ENCODE peak calls at places on chromosomes 6 and 20, in five cellular contexts. Y is uterus, B is colonic mucosa, G is mesendoderm, P is HCT116. K is an unnamed sample.

GRCh38 chr6:139659711-139660110 is 285.3 kb upstream of the CITED2 start:
- DNase-seq in Y (no peak), B (no peak), G (no peak), P (no peak), K (no peak)

GRCh38 chr6:79802657-79803310 is 144.6 kb downstream of the ELOVL4 start:
- DNase-seq in Y (no peak), B (no peak), G (no peak), P (no peak), K (no peak)

GRCh38 chr6:150025201-150025917 is at the start of gene RAET1L:
- DNase-seq in Y (peak; percentile 35), B (peak; percentile 75), G (no peak), P (peak; percentile 65), K (no peak)

GRCh38 chr6:34792605-34793500 is 970 bp downstream of the BLTP3A start:
- DNase-seq in Y (peak; percentile 29), B (peak; percentile 35), G (peak; percentile 71), P (no peak), K (no peak)

GRCh38 chr6:12039540-12040459 is 27.7 kb downstream of the HIVEP1 start:
- DNase-seq in Y (no peak), B (no peak), G (no peak), P (no peak), K (no peak)

GRCh38 chr6:143901885-143902708 is 37.8 kb downstream of the ZC2HC1B start:
- DNase-seq in Y (peak; percentile 65), B (peak; percentile 33), G (peak; percentile 55), P (no peak), K (no peak)

GRCh38 chr6:56902551-56903464 is 52.1 kb upstream of the BEND6 start:
- DNase-seq in Y (peak; percentile 59), B (peak; percentile 30), G (peak; percentile 28), P (no peak), K (peak; percentile 24)

GRCh38 chr6:67759001-67759400 is 876.1 kb upstream of the ADGRB3 start:
- DNase-seq in Y (no peak), B (no peak), G (no peak), P (no peak), K (no peak)

GRCh38 chr20:4195499-4195898 is 180.1 kb upstream of the RNF24 start:
- DNase-seq in Y (no peak), B (no peak), G (peak; percentile 60), P (no peak), K (no peak)

GRCh38 chr6:136728976-136729515 is 63.2 kb downstream of the MAP3K5 start:
- DNase-seq in Y (no peak), B (no peak), G (no peak), P (no peak), K (no peak)

GRCh38 chr6:150250826-150251225 is 108.0 kb downstream of the PPP1R14C start:
- DNase-seq in Y (no peak), B (no peak), G (peak; percentile 29), P (no peak), K (no peak)

GRCh38 chr20:4445780-4446179 is 275.9 kb upstream of the PRND start:
- DNase-seq in Y (no peak), B (no peak), G (no peak), P (no peak), K (no peak)

GRCh38 chr6:108998460-108998859 is 96.2 kb downstream of the SESN1 start:
- DNase-seq in Y (no peak), B (no peak), G (no peak), P (no peak), K (no peak)

GRCh38 chr6:146871613-146872465 is 273.1 kb downstream of the ADGB start:
- DNase-seq in Y (no peak), B (no peak), G (no peak), P (no peak), K (no peak)

GRCh38 chr6:15659181-15659580 is 3.6 kb downstream of the DTNBP1 start:
- DNase-seq in Y (no peak), B (no peak), G (no peak), P (no peak), K (no peak)

GRCh38 chr6:52724041-52724405 is 39.3 kb downstream of the GSTA2 start:
- DNase-seq in Y (no peak), B (no peak), G (no peak), P (no peak), K (no peak)

GRCh38 chr6:38973178-38974057 is 75.2 kb upstream of the GLP1R start:
- DNase-seq in Y (no peak), B (no peak), G (peak; percentile 68), P (peak; percentile 72), K (peak; percentile 31)

DNA sequence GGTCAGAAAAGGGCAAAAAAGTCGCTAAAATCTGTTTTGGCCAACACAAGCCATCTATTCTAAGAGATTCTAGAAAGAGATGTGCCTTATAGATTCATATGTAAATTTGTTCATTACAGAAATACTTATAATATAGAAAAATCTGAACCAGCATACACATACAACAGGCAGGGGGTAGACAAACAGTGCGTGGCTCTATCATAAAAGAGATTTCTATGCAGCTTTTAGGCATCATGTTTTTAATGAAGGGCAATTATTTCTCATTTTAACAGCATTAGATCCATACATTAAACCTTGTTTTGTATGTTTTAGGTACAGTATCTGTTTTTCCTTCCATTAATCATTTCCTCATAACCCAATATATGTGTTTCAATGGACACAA is 664 bp downstream of the BTN3A3 start:
- DNase-seq in Y (no peak), B (no peak), G (no peak), P (no peak), K (no peak)
- H3K27ac ChIP-seq in Y (peak overlapping the region; percentile 90), B (peak overlapping the region; percentile 80), G (no peak overlapping the region), P (no peak overlapping the region), K (peak overlapping the region; percentile 99)

GRCh38 chr6:3749390-3749978 is 2.0 kb downstream of the PXDC1 start:
- DNase-seq in Y (no peak), B (peak; percentile 69), G (no peak), P (no peak), K (no peak)
- H3K4me3 ChIP-seq in Y (peak overlapping the region; percentile 51), B (peak overlapping the region; percentile 64), G (no peak overlapping the region), P (no peak overlapping the region), K (no peak overlapping the region)

DNA sequence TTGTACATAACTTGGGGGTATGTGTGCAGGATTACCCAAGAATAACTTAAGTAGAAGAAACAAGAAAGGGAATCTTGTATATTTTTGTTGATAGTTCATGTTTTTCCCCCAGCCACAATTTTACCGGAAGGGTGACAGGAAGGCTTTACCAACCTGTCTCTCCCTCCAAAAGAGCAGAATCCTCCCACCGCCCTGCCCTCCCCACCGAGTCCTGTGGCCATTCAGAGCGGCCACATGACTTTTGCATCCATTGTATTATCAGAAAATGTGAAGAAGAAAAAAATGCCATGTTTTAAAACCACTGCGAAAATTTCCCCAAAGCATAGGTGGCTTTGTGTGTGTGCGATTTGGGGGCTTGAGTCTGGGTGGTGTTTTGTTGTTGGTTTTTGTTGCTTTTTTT is 22.0 kb downstream of the PRDM1 start:
- DNase-seq in Y (no peak), B (no peak), G (no peak), P (no peak), K (no peak)
- H3K4me1 ChIP-seq in Y (no peaks in the 10 kb centered on the region), B (peaks cover 5% of the 10 kb centered on the region), G (peaks cover 5% of the 10 kb centered on the region), P (peaks cover 12% of the 10 kb centered on the region), K (peaks cover 43% of the 10 kb centered on the region)

GRCh38 chr20:36460648-36461599 is 80.4 kb upstream of the MYL9 start:
- DNase-seq in Y (peak; percentile 91), B (peak; percentile 94), G (peak; percentile 96), P (peak; percentile 75), K (peak; percentile 86)
- H3K27ac ChIP-seq in Y (peak overlapping the region; percentile 93), B (peak overlapping the region; percentile 88), G (peak overlapping the region; percentile 49), P (peak overlapping the region; percentile 76), K (peak overlapping the region; percentile 85)

DNA sequence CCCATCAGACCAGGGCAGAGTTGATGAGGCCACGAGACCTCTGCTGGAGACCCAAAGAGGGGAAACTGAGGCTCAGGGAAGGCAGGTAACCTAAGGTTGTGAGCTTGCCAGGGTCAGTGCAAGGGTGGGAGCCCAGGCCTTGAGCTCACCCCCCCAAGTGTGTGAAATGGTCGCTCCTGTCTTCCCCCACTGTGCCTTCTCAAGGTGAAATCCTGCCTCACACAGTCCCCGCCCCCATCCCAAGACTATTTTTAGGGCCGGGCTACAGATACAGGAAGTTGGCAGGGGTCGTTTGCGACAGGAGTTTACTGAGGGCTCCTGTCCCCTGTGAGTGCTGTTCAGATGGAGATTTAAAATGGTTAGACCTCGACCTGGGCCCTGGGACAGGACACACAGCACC is 18.7 kb upstream of the GATA5 start:
- DNase-seq in Y (no peak), B (no peak), G (no peak), P (no peak), K (no peak)
- H3K4me3 ChIP-seq in Y (no peak overlapping the region), B (no peak overlapping the region), G (no peak overlapping the region), P (no peak overlapping the region), K (no peak overlapping the region)

GRCh38 chr6:125271486-125272159 is 30.1 kb downstream of the HDDC2 start:
- DNase-seq in Y (no peak), B (no peak), G (no peak), P (no peak), K (no peak)
- H3K4me1 ChIP-seq in Y (no peaks in the 10 kb centered on the region), B (no peaks in the 10 kb centered on the region), G (no peaks in the 10 kb centered on the region), P (peaks cover 14% of the 10 kb centered on the region), K (no peaks in the 10 kb centered on the region)

DNA sequence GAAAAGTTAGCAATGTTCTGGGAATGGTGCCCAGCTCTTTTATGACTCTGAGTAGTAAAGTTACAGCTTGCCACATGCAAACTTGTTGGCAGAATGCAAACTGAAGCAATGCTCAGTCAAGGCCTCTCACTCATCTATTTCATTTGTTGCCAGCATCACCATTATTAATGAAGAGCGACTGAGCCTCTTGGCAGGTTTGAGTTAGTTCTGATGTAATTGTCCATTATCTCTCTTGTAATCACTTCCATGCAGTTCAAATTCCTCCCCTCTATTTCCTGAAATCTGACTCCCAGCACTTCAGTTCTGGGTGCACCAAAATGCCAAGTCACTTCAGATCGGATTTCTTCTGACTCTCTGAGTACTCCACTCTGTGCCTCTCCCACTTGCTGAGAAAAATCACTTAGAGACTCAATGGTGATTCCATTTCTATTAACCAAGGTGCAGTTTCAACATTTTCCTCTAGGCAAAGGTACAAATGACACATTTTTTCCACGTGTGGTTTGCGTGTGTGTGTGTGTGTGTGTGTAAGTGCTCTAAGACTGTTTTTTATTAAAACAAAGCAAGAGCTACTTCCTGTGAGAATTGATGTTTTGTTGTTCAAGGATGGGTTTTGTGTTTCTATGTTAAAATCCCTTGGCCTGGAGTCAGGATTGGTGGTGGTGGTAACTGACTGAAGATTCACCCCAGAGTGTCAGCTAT is 154.2 kb upstream of the STMND1 start:
- DNase-seq in Y (peak; percentile 24), B (peak; percentile 33), G (peak; percentile 93), P (peak; percentile 36), K (no peak)
- H3K27ac ChIP-seq in Y (no peak overlapping the region), B (no peak overlapping the region), G (no peak overlapping the region), P (peak overlapping the region; percentile 32), K (no peak overlapping the region)

GRCh38 chr6:47413752-47414516 is 63.7 kb upstream of the CD2AP start:
- DNase-seq in Y (no peak), B (peak; percentile 63), G (peak; percentile 71), P (peak; percentile 41), K (peak; percentile 62)
- H3K4me3 ChIP-seq in Y (peak overlapping the region; percentile 6), B (peak overlapping the region; percentile 24), G (no peak overlapping the region), P (peak overlapping the region; percentile 51), K (peak overlapping the region; percentile 57)

GRCh38 chr20:32449057-32449889 is 91.1 kb downstream of the ASXL1 start:
- DNase-seq in Y (no peak), B (no peak), G (no peak), P (no peak), K (no peak)
- H3K4me1 ChIP-seq in Y (no peaks in the 10 kb centered on the region), B (no peaks in the 10 kb centered on the region), G (peaks cover 6% of the 10 kb centered on the region), P (no peaks in the 10 kb centered on the region), K (no peaks in the 10 kb centered on the region)